ENCODE peak calls at places on chromosome 22, in six cellular contexts. L is uterus, C is tibial nerve, I is breast epithelium, J is spleen, M is transverse colon. B is an unnamed sample.

GRCh38 chr22:47341464-47341863 is 579.0 kb downstream of the TBC1D22A start:
- DNase-seq in L (no peak), C (no peak), I (no peak), J (no peak), M (no peak), B (no peak)

GRCh38 chr22:19886605-19887250 is 32.1 kb upstream of the GNB1L start:
- DNase-seq in L (peak; percentile 12), C (no peak), I (no peak), J (peak; percentile 91), M (no peak), B (no peak)

GRCh38 chr22:43478621-43479285 is 66.9 kb downstream of the MPPED1 start:
- DNase-seq in L (no peak), C (no peak), I (no peak), J (peak; percentile 66), M (no peak), B (no peak)

GRCh38 chr22:43440556-43440955 is 28.7 kb downstream of the MPPED1 start:
- DNase-seq in L (no peak), C (no peak), I (no peak), J (peak; percentile 49), M (no peak), B (no peak)

GRCh38 chr22:36467946-36468345 is 13.5 kb downstream of the TXN2 start:
- DNase-seq in L (no peak), C (no peak), I (peak; percentile 61), J (no peak), M (no peak), B (no peak)

GRCh38 chr22:41799486-41800347 is 762 bp upstream of the CCDC134 start:
- DNase-seq in L (peak; percentile 26), C (peak; percentile 18), I (peak; percentile 55), J (peak; percentile 84), M (peak; percentile 29), B (peak; percentile 21)

GRCh38 chr22:22198751-22199150 is 45.8 kb upstream of the VPREB1 start:
- DNase-seq in L (no peak), C (no peak), I (no peak), J (no peak), M (no peak), B (no peak)

GRCh38 chr22:26801449-26801848 is 144.1 kb downstream of the MIAT start:
- DNase-seq in L (no peak), C (no peak), I (no peak), J (no peak), M (no peak), B (no peak)

GRCh38 chr22:46641829-46642266 is 21.7 kb downstream of the GRAMD4 start:
- DNase-seq in L (no peak), C (no peak), I (no peak), J (no peak), M (no peak), B (no peak)

GRCh38 chr22:26669060-26669481 is 11.7 kb downstream of the MIAT start:
- DNase-seq in L (no peak), C (no peak), I (no peak), J (peak; percentile 56), M (peak; percentile 24), B (no peak)

GRCh38 chr22:36236338-36237319 is 2.7 kb downstream of the APOL2 start:
- DNase-seq in L (no peak), C (no peak), I (no peak), J (no peak), M (no peak), B (peak; percentile 80)

GRCh38 chr22:19868773-19869471 is 14.2 kb upstream of the GNB1L start:
- DNase-seq in L (peak; percentile 11), C (peak; percentile 47), I (peak; percentile 48), J (peak; percentile 62), M (peak; percentile 66), B (peak; percentile 84)

GRCh38 chr22:39908737-39909136 is 7.9 kb downstream of the GRAP2 start:
- DNase-seq in L (no peak), C (no peak), I (no peak), J (no peak), M (no peak), B (no peak)

GRCh38 chr22:47375621-47376321 is 613.3 kb downstream of the TBC1D22A start:
- DNase-seq in L (no peak), C (no peak), I (peak; percentile 24), J (peak; percentile 69), M (no peak), B (no peak)

GRCh38 chr22:19478466-19479357 is at the start of gene UFD1:
- DNase-seq in L (peak; percentile 85), C (peak; percentile 40), I (peak; percentile 71), J (peak; percentile 95), M (peak; percentile 86), B (peak; percentile 95)

GRCh38 chr22:42360348-42360747 is 71.9 kb downstream of the NFAM1 start:
- DNase-seq in L (no peak), C (no peak), I (no peak), J (no peak), M (no peak), B (no peak)

GRCh38 chr22:50699754-50700386 is 27.2 kb downstream of the SHANK3 start:
- DNase-seq in L (no peak), C (no peak), I (no peak), J (peak; percentile 66), M (no peak), B (no peak)

GRCh38 chr22:49091917-49092545 is 735.6 kb downstream of the BRD1 start:
- DNase-seq in L (no peak), C (no peak), I (no peak), J (peak; percentile 38), M (no peak), B (no peak)

GRCh38 chr22:44727709-44728108 is 24.7 kb upstream of the ARHGAP8 start:
- DNase-seq in L (no peak), C (no peak), I (no peak), J (no peak), M (no peak), B (no peak)

GRCh38 chr22:44730490-44731356 is 21.7 kb upstream of the ARHGAP8 start:
- DNase-seq in L (no peak), C (no peak), I (no peak), J (no peak), M (no peak), B (no peak)

GRCh38 chr22:44728761-44729261 is 23.6 kb upstream of the ARHGAP8 start:
- DNase-seq in L (peak; percentile 48), C (no peak), I (no peak), J (no peak), M (no peak), B (no peak)

GRCh38 chr22:44730034-44730433 is 22.3 kb upstream of the ARHGAP8 start:
- DNase-seq in L (no peak), C (no peak), I (no peak), J (no peak), M (no peak), B (no peak)

DNA sequence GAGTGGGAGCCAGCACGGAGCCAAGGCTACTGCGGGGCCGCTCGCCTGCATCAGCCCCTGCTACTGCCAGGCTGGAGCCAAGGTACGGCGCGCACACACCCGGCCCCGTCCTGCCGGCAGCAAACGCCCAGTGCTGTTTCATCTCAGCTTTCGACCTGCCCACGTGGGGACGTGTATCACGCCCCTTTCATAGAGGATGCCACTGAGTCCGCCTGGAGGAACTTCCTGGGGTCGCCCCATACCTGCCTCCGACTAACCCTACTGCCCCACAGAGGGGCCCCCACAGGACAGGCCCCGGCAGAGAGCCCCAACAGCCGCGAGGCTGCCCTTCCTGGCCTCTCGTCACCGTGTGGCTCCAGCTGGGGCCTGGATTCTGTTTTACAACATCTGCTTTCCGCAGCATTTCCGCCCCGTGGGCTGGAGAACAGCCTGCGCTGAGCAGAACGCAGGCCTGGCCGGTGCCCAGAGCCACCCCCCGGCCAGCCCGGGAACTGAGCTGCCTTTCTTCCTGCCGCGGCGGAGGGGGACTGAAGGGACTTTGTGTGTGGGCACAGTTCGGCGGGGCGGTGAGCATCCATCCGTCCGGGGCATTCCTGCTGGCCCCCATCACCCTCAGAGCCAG is 22.9 kb upstream of the ARHGAP8 start:
- DNase-seq in L (peak; percentile 55), C (no peak), I (no peak), J (peak; percentile 88), M (no peak), B (no peak)
- TF ChIP-seq CTCF in L (no peak), C (no peak), I (no peak), J (no peak), M (no peak), B (no peak)

GRCh38 chr22:28230682-28231081 is 311.6 kb upstream of the PITPNB start:
- DNase-seq in L (no peak), C (no peak), I (no peak), J (no peak), M (no peak), B (no peak)
- H3K4me3 ChIP-seq in L (no peak overlapping the region), C (no peak overlapping the region), I (no peak overlapping the region), J (no peak overlapping the region), M (no peak overlapping the region), B (no peak overlapping the region)

GRCh38 chr22:37905534-37906363 is at the start of gene MICALL1:
- DNase-seq in L (peak; percentile 73), C (peak; percentile 50), I (peak; percentile 64), J (peak; percentile 95), M (peak; percentile 85), B (peak; percentile 92)

GRCh38 chr22:37907036-37907954 is 1.2 kb downstream of the MICALL1 start:
- DNase-seq in L (no peak), C (no peak), I (no peak), J (no peak), M (no peak), B (no peak)

GRCh38 chr22:37909756-37910155 is 3.7 kb downstream of the MICALL1 start:
- DNase-seq in L (no peak), C (no peak), I (no peak), J (no peak), M (no peak), B (no peak)

GRCh38 chr22:37904572-37905533 is 1.2 kb upstream of the MICALL1 start:
- DNase-seq in L (peak; percentile 93), C (no peak), I (no peak), J (no peak), M (peak; percentile 33), B (peak; percentile 90)

GRCh38 chr22:37906364-37907008 is 389 bp downstream of the MICALL1 start:
- DNase-seq in L (peak; percentile 39), C (no peak), I (no peak), J (peak; percentile 89), M (peak; percentile 51), B (no peak)
- TF ChIP-seq POLR2A in L (no peak), C (peak; percentile 3), I (no peak), J (no peak), M (no peak), B (no peak)

GRCh38 chr22:17149073-17149815 is 9.8 kb downstream of the HDHD5 start:
- DNase-seq in L (no peak), C (no peak), I (no peak), J (peak; percentile 59), M (peak; percentile 81), B (no peak)

GRCh38 chr22:17152971-17153370 is 6.1 kb downstream of the HDHD5 start:
- DNase-seq in L (no peak), C (no peak), I (no peak), J (no peak), M (peak; percentile 46), B (no peak)

GRCh38 chr22:17155941-17156340 is 3.1 kb downstream of the HDHD5 start:
- DNase-seq in L (no peak), C (no peak), I (no peak), J (no peak), M (no peak), B (no peak)

GRCh38 chr22:17154971-17155370 is 4.1 kb downstream of the HDHD5 start:
- DNase-seq in L (no peak), C (no peak), I (no peak), J (no peak), M (no peak), B (no peak)

DNA sequence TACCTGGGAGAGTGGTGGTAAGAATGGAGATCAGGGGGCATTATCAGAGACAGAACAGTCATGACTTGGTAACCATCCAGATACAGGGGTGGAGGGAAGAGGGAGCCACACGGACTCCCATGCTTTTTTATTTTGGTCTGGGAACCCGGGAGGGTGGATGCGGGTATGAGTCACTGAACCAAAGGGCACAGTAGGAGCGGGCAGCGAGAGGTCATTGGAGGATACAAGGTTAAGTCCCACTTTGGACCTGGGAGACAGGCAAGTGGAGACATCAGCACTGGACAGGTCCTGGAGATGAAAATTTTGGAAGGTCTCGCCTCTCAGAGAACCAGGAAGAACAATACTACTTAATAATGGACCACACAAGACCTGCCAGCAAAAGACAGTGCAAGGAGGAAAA is 6.7 kb downstream of the HDHD5 start:
- DNase-seq in L (no peak), C (no peak), I (no peak), J (no peak), M (no peak), B (no peak)
- TF ChIP-seq CTCF in L (no peak), C (no peak), I (no peak), J (no peak), M (no peak), B (no peak)